ENCODE peak calls at places on chromosomes 3 and 15, in six cellular contexts. B is tibial nerve; I is stomach; W is CD8-positive, alpha-beta memory T cell; P is aorta; Y is astrocyte of the spinal cord. T is an unnamed sample.

GRCh38 chr3:125033135-125033534 is 22.7 kb downstream of the HEG1 start:
- DNase-seq in B (no peak), I (no peak), W (no peak), P (no peak), Y (no peak), T (no peak)

GRCh38 chr15:77959094-77959879 is 118.2 kb downstream of the TBC1D2B start:
- DNase-seq in B (peak; percentile 49), I (peak; percentile 83), W (peak; percentile 65), P (peak; percentile 81), Y (peak; percentile 63), T (peak; percentile 59)

GRCh38 chr15:74320358-74321247 is 46.8 kb downstream of the CYP11A1 start:
- DNase-seq in B (peak; percentile 53), I (peak; percentile 44), W (no peak), P (peak; percentile 69), Y (peak; percentile 45), T (no peak)

GRCh38 chr15:83112959-83113299 is 5.5 kb downstream of the TM6SF1 start:
- DNase-seq in B (no peak), I (no peak), W (no peak), P (no peak), Y (no peak), T (no peak)

GRCh38 chr3:46061108-46061507 is 33.8 kb upstream of the XCR1 start:
- DNase-seq in B (no peak), I (no peak), W (no peak), P (no peak), Y (no peak), T (no peak)

GRCh38 chr3:44883213-44883955 is 9.0 kb downstream of the TGM4 start:
- DNase-seq in B (no peak), I (no peak), W (no peak), P (no peak), Y (no peak), T (no peak)

GRCh38 chr3:170470063-170471006 is 51.7 kb downstream of the CLDN11 start:
- DNase-seq in B (no peak), I (no peak), W (no peak), P (no peak), Y (peak; percentile 65), T (no peak)

GRCh38 chr3:14523792-14524191 is 16.4 kb downstream of the GRIP2 start:
- DNase-seq in B (no peak), I (no peak), W (no peak), P (no peak), Y (no peak), T (no peak)

GRCh38 chr3:141412087-141412935 is 44.0 kb downstream of the ZBTB38 start:
- DNase-seq in B (peak; percentile 37), I (peak; percentile 60), W (peak; percentile 71), P (peak; percentile 70), Y (peak; percentile 84), T (peak; percentile 22)

GRCh38 chr3:128854382-128854939 is 25.0 kb upstream of the ACAD9 start:
- DNase-seq in B (no peak), I (no peak), W (no peak), P (no peak), Y (no peak), T (no peak)

GRCh38 chr3:47016934-47017435 is 37.5 kb downstream of the NBEAL2 start:
- DNase-seq in B (no peak), I (no peak), W (no peak), P (no peak), Y (peak; percentile 88), T (no peak)

GRCh38 chr3:72661115-72661457 is 187.2 kb downstream of the SHQ1 start:
- DNase-seq in B (no peak), I (peak; percentile 86), W (no peak), P (peak; percentile 81), Y (peak; percentile 83), T (no peak)

GRCh38 chr3:153970735-153971347 is 150.3 kb upstream of the ARHGEF26 start:
- DNase-seq in B (no peak), I (no peak), W (no peak), P (no peak), Y (peak; percentile 44), T (no peak)

DNA sequence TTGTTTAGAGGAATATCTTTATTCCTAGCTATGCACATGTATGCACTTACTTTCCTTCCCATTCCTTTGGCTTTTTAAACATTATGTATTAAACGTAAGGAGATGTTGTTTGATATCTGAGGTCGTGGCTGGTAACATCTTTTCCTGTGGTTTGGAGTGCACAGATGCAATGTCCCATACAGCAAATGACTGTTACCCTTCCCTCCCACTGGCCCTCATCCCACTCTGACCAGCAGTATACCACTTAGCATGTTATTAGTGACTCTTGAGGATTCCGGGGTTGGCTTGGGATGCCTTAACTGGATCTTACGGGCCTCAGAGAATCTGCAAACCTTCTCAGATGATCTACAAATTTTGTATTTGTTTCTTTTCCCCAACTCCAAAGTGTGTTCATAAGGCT is 34.5 kb downstream of the TGFBR2 start:
- DNase-seq in B (no peak), I (no peak), W (no peak), P (no peak), Y (no peak), T (no peak)
- H3K4me3 ChIP-seq in B (no peak overlapping the region), I (no peak overlapping the region), W (peak overlapping the region; percentile 11), P (no peak overlapping the region), Y (no peak overlapping the region), T (no peak overlapping the region)

DNA sequence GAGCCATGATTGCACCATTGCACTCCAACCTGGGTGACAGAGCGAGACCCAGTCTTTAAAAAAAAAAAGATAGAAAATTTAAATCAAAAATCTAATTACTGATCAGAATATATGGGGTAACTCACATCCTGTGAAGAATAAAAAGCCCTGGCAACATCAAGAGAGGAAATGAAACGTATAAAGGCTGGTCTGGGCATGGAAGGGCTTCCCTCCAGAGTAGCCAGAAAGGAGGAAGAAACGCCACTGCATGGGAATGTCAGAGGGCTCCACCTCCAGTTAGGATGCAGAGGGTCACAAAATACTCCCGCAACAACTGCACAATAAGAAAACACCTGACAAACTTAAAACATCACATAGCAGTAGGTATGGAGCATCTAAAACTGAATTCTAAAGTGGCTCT is 4.9 kb upstream of the IQCF1 start:
- DNase-seq in B (no peak), I (no peak), W (no peak), P (no peak), Y (no peak), T (no peak)
- H3K4me3 ChIP-seq in B (no peak overlapping the region), I (no peak overlapping the region), W (no peak overlapping the region), P (no peak overlapping the region), Y (no peak overlapping the region), T (no peak overlapping the region)

GRCh38 chr3:49422379-49423248 is at the start of gene AMT:
- DNase-seq in B (no peak), I (peak; percentile 57), W (no peak), P (peak; percentile 69), Y (peak; percentile 34), T (no peak)
- H3K4me3 ChIP-seq in B (peak within 1 kb of the TSS; percentile 41), I (peak within 1 kb of the TSS; percentile 39), W (no peak within 1 kb of the TSS), P (peak within 1 kb of the TSS; percentile 12), Y (peak within 1 kb of the TSS; percentile 1), T (no peak within 1 kb of the TSS)

GRCh38 chr3:119810018-119810435 is 28.1 kb downstream of the NR1I2 start:
- DNase-seq in B (no peak), I (peak; percentile 34), W (peak; percentile 40), P (peak; percentile 56), Y (peak; percentile 26), T (no peak)

GRCh38 chr3:119812491-119813058 is 30.7 kb downstream of the NR1I2 start:
- DNase-seq in B (no peak), I (no peak), W (no peak), P (no peak), Y (no peak), T (no peak)

GRCh38 chr3:119808843-119809242 is 26.9 kb downstream of the NR1I2 start:
- DNase-seq in B (no peak), I (no peak), W (no peak), P (no peak), Y (no peak), T (no peak)

GRCh38 chr3:119808244-119808643 is 26.3 kb downstream of the NR1I2 start:
- DNase-seq in B (no peak), I (no peak), W (no peak), P (no peak), Y (no peak), T (no peak)

DNA sequence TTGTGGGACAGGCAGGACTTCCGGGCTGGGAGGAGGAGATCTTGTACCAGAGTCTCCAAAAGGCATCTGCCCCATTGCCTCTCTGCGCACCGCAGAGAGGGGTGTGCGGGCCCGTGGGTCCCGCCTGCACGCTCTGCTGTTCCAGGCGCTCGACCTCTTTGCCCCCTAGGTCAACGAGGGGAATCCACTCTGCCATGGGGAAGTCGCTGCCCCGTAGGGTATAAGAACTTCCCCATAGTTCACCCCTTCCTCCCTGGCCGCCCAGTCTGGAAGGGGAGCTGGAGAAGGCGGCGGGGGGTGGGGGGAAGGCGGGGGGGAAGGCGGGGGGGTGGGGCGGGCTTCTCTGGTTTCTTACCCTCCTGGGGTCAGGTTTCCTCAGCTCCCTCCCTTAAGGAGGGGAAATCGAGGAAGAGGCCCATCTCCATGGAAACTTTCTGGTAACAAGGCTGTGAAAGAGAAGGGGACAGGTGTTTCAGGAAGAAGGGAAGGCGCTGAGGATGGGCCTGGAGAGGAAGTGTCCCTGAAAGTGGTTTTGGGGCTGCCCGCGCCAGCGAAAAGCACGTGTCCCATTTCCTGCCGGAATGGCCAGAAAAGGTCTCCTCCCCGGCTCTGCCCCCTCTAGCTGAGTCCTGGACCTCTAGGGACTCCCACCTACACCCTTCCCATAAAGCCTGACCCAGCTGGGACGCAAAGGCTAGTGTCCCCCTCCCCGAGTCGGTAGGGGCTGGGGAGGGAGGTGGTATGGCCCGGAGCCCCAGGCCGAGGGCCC is 27.5 kb downstream of the NR1I2 start:
- DNase-seq in B (no peak), I (no peak), W (no peak), P (no peak), Y (no peak), T (no peak)
- H3K4me3 ChIP-seq in B (peak overlapping the region; percentile 50), I (peak overlapping the region; percentile 57), W (peak overlapping the region; percentile 70), P (peak overlapping the region; percentile 31), Y (peak overlapping the region; percentile 36), T (peak overlapping the region; percentile 82)

GRCh38 chr15:91264651-91265351 is 164.7 kb downstream of the SV2B start:
- DNase-seq in B (no peak), I (no peak), W (no peak), P (no peak), Y (no peak), T (no peak)
- H3K4me3 ChIP-seq in B (peak overlapping the region; percentile 16), I (no peak overlapping the region), W (no peak overlapping the region), P (no peak overlapping the region), Y (no peak overlapping the region), T (no peak overlapping the region)

GRCh38 chr3:138949445-138950005 is 2.5 kb downstream of the FOXL2NB start:
- DNase-seq in B (no peak), I (no peak), W (no peak), P (no peak), Y (no peak), T (no peak)
- H3K4me3 ChIP-seq in B (peak overlapping the region; percentile 45), I (peak overlapping the region; percentile 38), W (no peak overlapping the region), P (peak overlapping the region; percentile 3), Y (peak overlapping the region; percentile 19), T (peak overlapping the region; percentile 36)

T was measured in effector memory CD4-positive, alpha-beta T cell.